ENCODE peak calls at places on chromosomes 7 and 10, in seven cellular contexts. H is left ventricle myocardium inferior; M is kidney; I is CD8-positive, alpha-beta T cell; U is prostate gland; S is upper lobe of right lung; W is cardiac muscle cell. E is an unnamed sample. For H3K9me3, the result is how much of the 10 kb centered on the place peaks cover.

GRCh38 chr7:234712-235553 is 42.6 kb downstream of the FAM20C start:
- DNase-seq in W (no peak), H (peak), M (peak), I (no peak), U (peak), S (peak), E (peak)

GRCh38 chr7:48365010-48365409 is 193.8 kb downstream of the ABCA13 start:
- DNase-seq in S (no peak), M (no peak), W (no peak), U (no peak), H (no peak), I (no peak), E (no peak)

GRCh38 chr7:36639826-36640225 is 84.5 kb downstream of the AOAH start:
- DNase-seq in M (no peak), H (no peak), U (no peak), W (no peak), S (no peak), I (peak), E (no peak)

GRCh38 chr7:99489235-99489634 is 10.8 kb downstream of the ZNF394 start:
- DNase-seq in I (no peak), H (no peak), M (no peak), W (no peak), S (no peak), U (no peak), E (no peak)

GRCh38 chr7:90596745-90597526 is 815 bp downstream of the CDK14 start:
- DNase-seq in W (peak), S (no peak), I (no peak), M (no peak), U (no peak), H (no peak), E (no peak)

GRCh38 chr7:126804604-126805003 is 448.1 kb downstream of the GRM8 start:
- DNase-seq in M (no peak), S (no peak), W (no peak), H (no peak), I (no peak), U (no peak), E (no peak)

GRCh38 chr7:91569702-91570457 is 305.6 kb downstream of the FZD1 start:
- DNase-seq in W (no peak), U (peak), S (no peak), H (no peak), I (no peak), M (no peak), E (no peak)

GRCh38 chr10:30396282-30396681 is 37.7 kb upstream of the MAP3K8 start:
- DNase-seq in U (no peak), M (no peak), H (no peak), I (no peak), W (no peak), S (no peak), E (no peak)

GRCh38 chr10:15585303-15585715 is 134.4 kb downstream of the ITGA8 start:
- DNase-seq in W (peak), S (peak), U (peak), I (no peak), M (peak), H (peak), E (no peak)

GRCh38 chr7:137987563-137987962 is 14.3 kb downstream of the CREB3L2 start:
- DNase-seq in U (no peak), W (no peak), M (no peak), H (no peak), S (no peak), I (no peak), E (no peak)

GRCh38 chr10:19877466-19878255 is 61.4 kb downstream of the PLXDC2 start:
- DNase-seq in S (no peak), U (no peak), W (no peak), M (no peak), I (no peak), H (no peak), E (no peak)

GRCh38 chr7:158684329-158684728 is 20.3 kb downstream of the NCAPG2 start:
- DNase-seq in M (no peak), H (no peak), W (no peak), U (no peak), I (no peak), S (no peak), E (no peak)

GRCh38 chr10:110410329-110411046 is 87.2 kb upstream of the DUSP5 start:
- DNase-seq in W (no peak), S (no peak), M (peak), U (no peak), H (no peak), I (no peak), E (peak)

GRCh38 chr7:157037635-157038034 is 27.2 kb upstream of the MNX1 start:
- DNase-seq in S (peak), H (no peak), M (peak), I (no peak), U (no peak), W (no peak), E (no peak)

GRCh38 chr10:24382596-24382978 is 173.6 kb downstream of the KIAA1217 start:
- DNase-seq in S (no peak), M (no peak), I (no peak), U (no peak), H (no peak), W (no peak), E (no peak)

GRCh38 chr7:118104812-118105441 is 79.0 kb upstream of the LSM8 start:
- DNase-seq in H (no peak), W (peak), U (no peak), S (no peak), I (no peak), M (no peak), E (no peak)

GRCh38 chr10:119509909-119510451 is 32.5 kb downstream of the RGS10 start:
- DNase-seq in H (peak), S (no peak), U (peak), M (no peak), I (no peak), W (no peak), E (no peak)

DNA sequence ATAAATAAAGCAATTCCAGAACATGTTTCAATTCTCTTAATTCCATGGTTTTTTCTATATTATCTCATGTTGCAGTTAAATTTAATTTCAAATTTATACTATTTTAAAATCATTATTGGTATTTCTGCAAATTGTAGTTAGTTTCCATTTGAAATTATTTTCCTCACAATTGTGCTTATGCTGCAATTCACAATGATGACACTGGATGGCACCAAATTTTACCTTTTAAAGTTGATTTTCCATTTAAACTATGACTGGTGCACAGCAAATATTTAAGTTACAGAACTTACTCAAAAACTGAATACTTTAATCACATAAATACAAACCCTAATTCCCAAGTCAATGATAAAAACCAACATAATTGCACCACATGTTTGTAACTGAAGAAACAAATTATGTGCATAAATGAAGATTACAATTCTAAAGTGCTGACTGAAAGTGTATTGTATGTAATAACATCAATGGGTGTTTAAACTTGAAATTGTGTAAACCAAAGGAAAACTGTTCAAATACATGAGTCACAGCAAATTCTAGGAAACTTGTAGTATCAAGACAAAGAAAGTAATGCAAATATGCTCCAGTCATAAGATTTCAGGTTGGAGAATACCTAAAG is 75.3 kb upstream of the AASS start:
- DNase-seq in I (no peak), M (no peak), U (no peak), W (peak), S (no peak), H (no peak), E (no peak)
- TF ChIP-seq CTCF in I (no peak), M (peak), U (peak), W (peak), S (peak), H (peak), E (peak)

GRCh38 chr7:2168612-2169312 is 64.0 kb downstream of the MAD1L1 start:
- DNase-seq in M (no peak), S (peak), H (no peak), U (peak), I (no peak), W (no peak), E (no peak)
- H3K27ac ChIP-seq in M (peak), S (no peak), H (no peak), U (no peak), I (no peak), W (no peak), E (no peak)

DNA sequence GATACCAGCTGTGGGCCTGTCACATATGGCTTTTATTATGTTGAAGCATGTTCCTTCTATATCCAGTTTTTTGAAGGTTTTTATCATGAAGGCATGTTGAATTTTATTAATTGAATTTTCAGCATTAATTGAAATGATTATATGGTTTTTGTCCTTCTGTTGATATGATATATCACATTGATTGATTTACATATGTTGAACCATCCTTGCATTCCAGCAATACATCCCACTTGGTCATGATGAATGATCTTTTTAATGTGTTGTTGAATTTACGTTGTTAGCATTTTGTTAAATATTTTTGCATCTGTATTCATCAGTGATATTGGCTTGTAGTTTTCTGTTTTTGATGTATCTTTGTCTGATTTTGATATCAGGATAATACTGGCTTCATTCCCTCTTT is 21.2 kb downstream of the PRSS37 start:
- DNase-seq in I (no peak), S (no peak), W (no peak), H (no peak), U (no peak), M (no peak), E (no peak)
- H3K9me3 ChIP-seq in I (under half), S (under half), W (under half), H (half or more), U (under half), M (under half), E (under half)

GRCh38 chr7:101559586-101559985 is 69.5 kb downstream of the MYL10 start:
- DNase-seq in U (no peak), S (no peak), I (no peak), W (no peak), H (no peak), M (peak), E (no peak)

GRCh38 chr7:101556453-101556968 is 72.6 kb downstream of the MYL10 start:
- DNase-seq in M (no peak), I (no peak), H (no peak), S (no peak), W (no peak), U (no peak), E (no peak)

GRCh38 chr7:101557421-101557820 is 71.7 kb downstream of the MYL10 start:
- DNase-seq in H (no peak), I (no peak), U (no peak), W (no peak), M (no peak), S (peak), E (no peak)

GRCh38 chr7:101558742-101559325 is 70.3 kb downstream of the MYL10 start:
- DNase-seq in U (no peak), I (no peak), W (no peak), S (no peak), H (no peak), M (no peak), E (no peak)

GRCh38 chr7:101557978-101558741 is 70.9 kb downstream of the MYL10 start:
- DNase-seq in I (no peak), M (no peak), W (no peak), S (peak), H (no peak), U (no peak), E (no peak)
- TF ChIP-seq CTCF in I (no peak), M (no peak), W (no peak), S (no peak), H (no peak), U (no peak), E (no peak)

GRCh38 chr10:71347587-71348395 is 28.7 kb downstream of the SLC29A3 start:
- DNase-seq in S (no peak), H (no peak), W (no peak), M (no peak), I (no peak), U (peak), E (no peak)
- H3K27ac ChIP-seq in S (no peak), H (no peak), W (no peak), M (no peak), I (no peak), U (no peak), E (no peak)

GRCh38 chr10:125128397-125129075 is 31.8 kb downstream of the CTBP2 start:
- DNase-seq in I (no peak), S (peak), M (no peak), H (no peak), U (no peak), W (no peak), E (no peak)

GRCh38 chr10:125129076-125129458 is 31.3 kb downstream of the CTBP2 start:
- DNase-seq in H (no peak), S (no peak), U (no peak), I (no peak), W (no peak), M (no peak), E (no peak)

GRCh38 chr10:125125951-125126735 is 34.2 kb downstream of the CTBP2 start:
- DNase-seq in S (peak), H (no peak), U (no peak), W (no peak), M (no peak), I (no peak), E (no peak)

GRCh38 chr10:125127110-125127509 is 33.3 kb downstream of the CTBP2 start:
- DNase-seq in I (no peak), S (peak), H (no peak), M (no peak), U (no peak), W (no peak), E (no peak)

GRCh38 chr10:125127986-125128385 is 32.4 kb downstream of the CTBP2 start:
- DNase-seq in M (no peak), U (no peak), H (no peak), I (no peak), S (peak), W (no peak), E (no peak)
- H3K9me3 ChIP-seq in M (under half), U (under half), H (under half), I (under half), S (under half), W (under half), E (under half)

DNA sequence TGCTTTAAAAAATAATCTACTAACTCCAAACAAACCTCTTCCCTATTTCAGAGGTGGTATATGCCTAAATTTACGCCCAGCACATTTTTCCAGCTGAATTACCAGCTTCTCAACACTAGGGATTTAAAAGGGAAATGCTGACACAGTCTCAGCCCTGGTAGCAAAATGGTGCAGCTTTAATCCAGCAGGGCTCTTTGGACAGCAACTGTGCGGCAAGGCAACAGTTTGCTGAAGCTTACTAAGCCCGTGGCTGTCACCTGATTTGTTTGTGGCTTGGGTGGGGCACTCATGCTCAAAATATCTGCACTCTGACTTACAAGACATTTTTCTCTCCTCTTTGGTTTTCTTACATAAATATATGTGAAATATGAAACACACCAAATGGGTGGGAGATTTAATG is 206.7 kb downstream of the POU6F2 start:
- DNase-seq in I (no peak), S (no peak), W (peak), U (no peak), H (no peak), M (no peak), E (no peak)
- TF ChIP-seq CTCF in I (no peak), S (no peak), W (no peak), U (no peak), H (no peak), M (no peak), E (no peak)

E was measured in AG04450.